ENCODE peak calls at places on chromosome 5, in eight cellular contexts. B, T, N, C, Z, D, E and W are unnamed samples.

GRCh38 chr5:6377582-6378127 is 692 bp downstream of the MED10 start:
- DNase-seq in N (no peak), E (no peak), C (no peak), T (peak), D (no peak), Z (no peak), B (no peak), W (no peak)

GRCh38 chr5:36656556-36656955 is 50.1 kb downstream of the SLC1A3 start:
- DNase-seq in C (no peak), T (no peak), E (no peak), N (no peak), B (no peak), Z (no peak), D (no peak), W (no peak)

GRCh38 chr5:177434437-177434836 is 8.0 kb downstream of the GRK6 start:
- DNase-seq in E (no peak), C (no peak), Z (no peak), B (no peak), T (no peak), D (no peak), N (no peak), W (no peak)

GRCh38 chr5:80090884-80091166 is 55.7 kb downstream of the THBS4 start:
- DNase-seq in N (no peak), E (no peak), D (no peak), Z (no peak), B (no peak), C (no peak), T (no peak), W (no peak)

GRCh38 chr5:10987881-10988504 is 227.0 kb upstream of the DAP start:
- DNase-seq in E (peak), N (no peak), C (no peak), D (peak), Z (peak), B (peak), T (no peak), W (peak)

GRCh38 chr5:5665225-5666075 is 243.0 kb downstream of the ICE1 start:
- DNase-seq in B (no peak), D (no peak), Z (no peak), C (no peak), N (no peak), E (no peak), T (peak), W (no peak)

GRCh38 chr5:137122558-137122957 is 376.6 kb downstream of the SPOCK1 start:
- DNase-seq in N (no peak), B (no peak), Z (no peak), E (no peak), C (no peak), T (no peak), D (no peak), W (no peak)

GRCh38 chr5:53649352-53649751 is 88.9 kb downstream of the NDUFS4 start:
- DNase-seq in Z (no peak), T (no peak), E (no peak), B (no peak), N (no peak), D (no peak), C (no peak), W (no peak)

GRCh38 chr5:156174225-156174624 is 152.7 kb upstream of the SGCD start:
- DNase-seq in E (no peak), C (no peak), B (no peak), Z (no peak), N (no peak), T (no peak), D (no peak), W (no peak)

GRCh38 chr5:129413570-129413969 is 46.5 kb upstream of the ADAMTS19 start:
- DNase-seq in D (no peak), C (no peak), E (no peak), N (no peak), Z (no peak), T (no peak), B (no peak), W (no peak)

GRCh38 chr5:164207646-164208045 is 702.2 kb downstream of the MAT2B start:
- DNase-seq in B (no peak), N (no peak), T (peak), D (no peak), E (no peak), Z (no peak), C (no peak), W (no peak)

GRCh38 chr5:144205141-144205551 is 34.5 kb downstream of the KCTD16 start:
- DNase-seq in D (peak), Z (peak), T (peak), C (peak), E (no peak), N (no peak), B (no peak), W (peak)

GRCh38 chr5:144203750-144204596 is 33.3 kb downstream of the KCTD16 start:
- DNase-seq in B (no peak), C (peak), D (no peak), T (peak), Z (no peak), E (peak), N (peak), W (peak)

GRCh38 chr5:144209421-144209820 is 38.7 kb downstream of the KCTD16 start:
- DNase-seq in C (no peak), T (no peak), B (no peak), N (no peak), Z (no peak), E (no peak), D (no peak), W (no peak)

GRCh38 chr5:144206136-144206535 is 35.5 kb downstream of the KCTD16 start:
- DNase-seq in Z (no peak), T (no peak), N (no peak), B (no peak), E (no peak), D (no peak), C (peak), W (no peak)

GRCh38 chr5:144207875-144208444 is 37.3 kb downstream of the KCTD16 start:
- DNase-seq in D (no peak), T (no peak), Z (no peak), N (no peak), B (no peak), C (no peak), E (no peak), W (no peak)
- TF ChIP-seq CTCF in D (no peak), T (no peak), Z (no peak), N (no peak), B (no peak), C (peak), E (no peak), W (peak)

GRCh38 chr5:133405275-133406034 is 206.9 kb downstream of the FSTL4 start:
- DNase-seq in C (no peak), Z (no peak), B (no peak), T (no peak), D (no peak), E (no peak), N (no peak), W (no peak)

GRCh38 chr5:133406208-133406607 is 206.1 kb downstream of the FSTL4 start:
- DNase-seq in E (no peak), T (no peak), Z (no peak), B (no peak), C (no peak), D (no peak), N (no peak), W (no peak)

GRCh38 chr5:133402781-133403180 is 209.6 kb downstream of the FSTL4 start:
- DNase-seq in D (no peak), E (no peak), C (no peak), T (no peak), N (no peak), Z (no peak), B (peak), W (no peak)

GRCh38 chr5:133403741-133404364 is 208.5 kb downstream of the FSTL4 start:
- DNase-seq in D (no peak), N (no peak), T (no peak), C (no peak), Z (no peak), E (no peak), B (no peak), W (no peak)

GRCh38 chr5:133404724-133405123 is 207.6 kb downstream of the FSTL4 start:
- DNase-seq in E (no peak), Z (no peak), D (no peak), B (no peak), N (no peak), T (no peak), C (peak), W (no peak)
- TF ChIP-seq CTCF in E (no peak), Z (no peak), D (no peak), B (no peak), N (no peak), T (no peak), C (peak), W (no peak)

DNA sequence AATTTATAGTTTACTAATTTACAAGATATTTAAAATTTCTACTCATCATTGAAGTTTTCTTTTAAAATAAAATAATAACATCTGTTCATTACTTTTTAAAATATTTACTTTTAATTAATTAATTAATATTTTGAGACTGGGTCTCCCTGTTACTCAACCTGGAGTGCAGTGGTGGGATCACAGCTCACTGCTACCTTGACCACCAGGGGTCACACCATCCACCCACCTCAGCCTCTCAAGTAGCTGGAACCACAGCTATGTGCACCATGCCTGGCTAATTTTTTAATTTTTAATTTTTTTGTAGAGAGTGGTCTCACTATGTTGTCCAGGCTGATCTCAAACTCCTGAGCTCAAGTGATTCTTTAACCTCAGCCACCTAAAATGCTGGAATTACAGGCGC is 1013.6 kb downstream of the CDH9 start:
- DNase-seq in D (no peak), B (no peak), Z (no peak), C (no peak), T (no peak), N (no peak), E (no peak), W (no peak)
- TF ChIP-seq CTCF in D (no peak), B (no peak), Z (no peak), C (no peak), T (no peak), N (no peak), E (no peak), W (peak)

DNA sequence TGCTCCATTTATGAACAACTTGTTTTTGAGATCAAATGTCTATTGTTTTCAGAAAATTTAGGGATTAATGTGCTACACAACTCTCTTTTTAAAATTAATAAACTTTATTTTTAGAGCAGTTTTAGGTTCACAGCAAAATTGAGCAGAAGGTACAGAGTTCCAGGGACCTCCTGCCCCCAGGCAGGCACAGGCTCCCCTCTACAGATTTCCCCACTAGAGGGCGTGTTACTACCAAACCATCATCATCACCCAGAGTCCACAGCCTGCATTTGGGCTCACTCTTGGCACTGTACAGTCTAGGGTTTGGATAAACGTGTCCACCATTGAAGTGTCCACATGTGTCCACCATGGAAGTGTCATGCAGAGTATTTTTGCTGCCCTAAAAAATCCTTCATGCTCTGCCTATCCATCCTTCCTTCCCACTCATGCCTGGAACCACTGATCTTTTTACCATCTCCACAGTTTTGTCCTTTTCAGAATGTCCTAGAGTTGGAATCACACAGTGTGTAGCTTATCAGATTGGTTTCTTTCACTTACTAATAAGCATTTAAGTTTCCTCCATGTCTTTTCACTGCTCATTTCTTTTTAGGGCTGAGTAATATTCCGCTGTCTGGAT is 61.7 kb downstream of the MRPL36 start:
- DNase-seq in B (no peak), D (no peak), Z (no peak), T (peak), E (no peak), N (no peak), C (peak), W (no peak)
- TF ChIP-seq CTCF in B (no peak), D (peak), Z (peak), T (peak), E (peak), N (no peak), C (peak), W (peak)

GRCh38 chr5:167970002-167970401 is 321.4 kb upstream of the WWC1 start:
- DNase-seq in E (no peak), Z (no peak), B (no peak), T (peak), C (peak), D (no peak), N (no peak), W (no peak)
- TF ChIP-seq CTCF in E (no peak), Z (no peak), B (no peak), T (no peak), C (peak), D (no peak), N (no peak), W (no peak)

GRCh38 chr5:139757727-139758509 is 37.7 kb upstream of the PSD2 start:
- DNase-seq in N (no peak), B (no peak), E (no peak), T (no peak), C (no peak), D (peak), Z (no peak), W (no peak)
- TF ChIP-seq CTCF in N (no peak), B (no peak), E (no peak), T (no peak), C (no peak), D (no peak), Z (no peak), W (no peak)

GRCh38 chr5:109953821-109954220 is 264.1 kb downstream of the MAN2A1 start:
- DNase-seq in C (no peak), B (no peak), N (no peak), D (no peak), Z (no peak), E (no peak), T (no peak), W (no peak)

GRCh38 chr5:109951758-109952157 is 262.0 kb downstream of the MAN2A1 start:
- DNase-seq in N (no peak), D (no peak), C (no peak), Z (no peak), E (no peak), B (no peak), T (no peak), W (no peak)

GRCh38 chr5:109950634-109951033 is 260.9 kb downstream of the MAN2A1 start:
- DNase-seq in D (no peak), B (no peak), Z (no peak), T (no peak), C (no peak), E (no peak), N (no peak), W (no peak)

GRCh38 chr5:109947667-109948066 is 257.9 kb downstream of the MAN2A1 start:
- DNase-seq in T (no peak), D (no peak), C (no peak), B (no peak), Z (no peak), N (no peak), E (no peak), W (no peak)

GRCh38 chr5:109951348-109951747 is 261.6 kb downstream of the MAN2A1 start:
- DNase-seq in E (no peak), C (no peak), Z (no peak), B (no peak), T (no peak), N (no peak), D (no peak), W (no peak)
- TF ChIP-seq CTCF in E (no peak), C (no peak), Z (no peak), B (no peak), T (no peak), N (no peak), D (no peak), W (no peak)

DNA sequence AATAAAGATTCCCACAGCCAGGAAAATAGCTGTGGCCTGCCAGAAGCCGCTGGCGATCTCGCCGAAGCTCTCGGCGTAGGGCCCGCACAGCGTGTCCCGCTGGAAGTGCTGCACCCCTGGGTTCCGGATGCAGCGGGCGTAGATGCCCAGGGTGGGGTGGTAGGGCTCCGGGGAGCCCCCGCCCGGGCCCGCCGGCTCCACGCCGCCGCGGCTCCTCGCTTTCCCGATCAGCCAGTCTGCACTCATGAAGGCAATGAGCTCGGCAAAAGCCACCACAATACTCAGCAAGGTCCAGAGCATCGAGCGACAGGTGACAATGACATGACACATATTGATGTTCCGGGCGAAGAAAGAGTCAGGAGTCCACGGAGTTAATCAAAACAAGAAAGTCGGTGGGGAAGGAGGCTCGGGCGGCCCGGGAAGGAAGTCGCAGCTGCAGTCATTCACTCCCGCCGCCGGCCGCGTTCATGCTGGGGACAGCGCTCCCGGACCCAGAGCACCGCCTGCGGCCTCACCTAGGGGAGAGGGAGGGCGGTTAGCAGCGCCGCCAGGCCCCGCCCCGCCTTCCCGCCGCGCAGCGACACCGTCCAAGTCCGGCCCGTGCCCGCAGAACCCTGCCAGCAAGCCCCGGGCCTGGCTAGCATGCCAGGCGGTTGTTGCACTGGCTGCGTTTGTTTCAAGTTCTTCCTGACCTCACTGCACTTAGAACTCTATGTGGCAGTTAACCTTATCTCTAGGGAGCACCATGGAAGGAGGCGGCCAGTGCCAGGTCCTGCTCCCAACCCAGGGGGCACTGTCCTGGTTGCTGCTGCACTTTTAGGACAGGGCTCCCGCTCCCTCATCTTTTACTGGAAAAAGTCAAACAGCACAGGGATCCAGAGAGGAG is 138.4 kb downstream of the LHFPL2 start:
- DNase-seq in C (no peak), N (peak), T (no peak), Z (no peak), D (peak), B (peak), E (peak), W (peak)
- TF ChIP-seq CTCF in C (peak), N (peak), T (no peak), Z (no peak), D (no peak), B (no peak), E (no peak), W (peak)

DNA sequence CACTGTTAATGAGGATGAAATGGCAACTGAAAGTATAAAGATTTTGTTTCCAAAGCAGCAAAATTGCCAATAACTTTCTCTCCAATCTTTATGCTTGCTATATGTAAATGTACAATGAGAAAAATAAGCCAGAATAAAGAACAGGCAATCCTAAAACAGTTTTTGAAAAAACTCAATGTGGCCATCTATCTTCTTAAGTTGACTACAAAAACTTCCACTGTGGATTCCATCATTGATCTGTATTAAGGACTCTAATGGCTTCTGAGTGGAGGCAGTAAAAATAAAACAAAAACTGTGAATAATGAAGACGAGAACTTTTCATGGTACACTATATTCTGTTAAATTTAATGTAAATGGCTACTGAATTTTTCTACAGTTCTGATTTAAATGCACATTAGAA is 382.9 kb downstream of the TMEM232 start:
- DNase-seq in D (no peak), Z (no peak), C (no peak), N (no peak), E (no peak), B (no peak), T (peak), W (no peak)
- TF ChIP-seq CTCF in D (no peak), Z (no peak), C (no peak), N (no peak), E (no peak), B (no peak), T (peak), W (peak)